ENCODE peak calls at places on chromosome 1, in seven cellular contexts. K, O, N, R, G, T and B are unnamed samples.

GRCh38 chr1:169368406-169368769 is 393 bp downstream of the BLZF1 start:
- DNase-seq in K (peak; percentile 15), T (no peak), N (peak; percentile 5), R (peak; percentile 35), O (no peak), G (no peak), B (peak; percentile 10)

GRCh38 chr1:47684964-47685762 is 247.3 kb downstream of the FOXD2 start:
- DNase-seq in T (no peak), O (no peak), G (no peak), N (no peak), R (no peak), K (no peak), B (peak; percentile 62)

GRCh38 chr1:9792156-9793042 is 31.4 kb downstream of the CLSTN1 start:
- DNase-seq in T (no peak), N (no peak), K (peak; percentile 16), R (peak; percentile 98), G (no peak), O (no peak), B (peak; percentile 26)

GRCh38 chr1:86507935-86508582 is 38.8 kb upstream of the CLCA4 start:
- DNase-seq in T (no peak), O (no peak), K (peak; percentile 63), N (no peak), R (peak; percentile 11), G (no peak), B (no peak)

GRCh38 chr1:66394603-66395002 is 139.3 kb upstream of the SGIP1 start:
- DNase-seq in K (no peak), R (no peak), G (no peak), O (no peak), T (no peak), N (no peak), B (no peak)

GRCh38 chr1:145942891-145943290 is 14.9 kb downstream of the LIX1L start:
- DNase-seq in O (no peak), T (no peak), N (no peak), G (no peak), K (no peak), R (no peak), B (no peak)

GRCh38 chr1:150841626-150842025 is 33.6 kb upstream of the CTSK start:
- DNase-seq in K (no peak), G (no peak), T (no peak), O (no peak), R (no peak), N (no peak), B (no peak)

GRCh38 chr1:94783342-94784264 is 36.6 kb upstream of the SLC44A3 start:
- DNase-seq in O (peak; percentile 85), K (peak; percentile 99), R (no peak), T (peak; percentile 93), G (peak; percentile 70), N (no peak), B (peak; percentile 99)

GRCh38 chr1:41917835-41918449 is 780 bp downstream of the HIVEP3 start:
- DNase-seq in T (peak; percentile 78), K (no peak), O (no peak), R (peak; percentile 58), G (peak; percentile 47), N (peak; percentile 29), B (peak; percentile 25)

GRCh38 chr1:156253634-156254033 is 5.8 kb upstream of the PAQR6 start:
- DNase-seq in O (no peak), R (no peak), N (no peak), T (no peak), G (no peak), K (no peak), B (no peak)

GRCh38 chr1:58035523-58035922 is 511.0 kb downstream of the OMA1 start:
- DNase-seq in K (peak; percentile 30), O (no peak), R (no peak), G (no peak), N (no peak), T (no peak), B (no peak)

GRCh38 chr1:150186789-150187559 is 37.3 kb downstream of the PLEKHO1 start:
- DNase-seq in O (no peak), K (peak; percentile 86), G (no peak), N (peak; percentile 31), T (no peak), R (peak; percentile 84), B (peak; percentile 78)